ENCODE peak calls at places on chromosomes 12 and 14, in four cellular contexts. One of them, this sample, is unnamed.

GRCh38 chr12:27463826-27464554 is 17.5 kb downstream of the SMCO2 start:
- DNase-seq in brain microvascular endothelial cell: no peak
- DNase-seq in spleen: no peak
- DNase-seq in endodermal cell: no peak
- DNase-seq in this sample: no peak

GRCh38 chr12:124809391-124809790 is 54.3 kb downstream of the SCARB1 start:
- DNase-seq in brain microvascular endothelial cell: no peak
- DNase-seq in spleen: no peak
- DNase-seq in endodermal cell: no peak
- DNase-seq in this sample: no peak

GRCh38 chr12:3614806-3615466 is 123.9 kb downstream of the PRMT8 start:
- DNase-seq in brain microvascular endothelial cell: no peak
- DNase-seq in spleen: peak; percentile 48
- DNase-seq in endodermal cell: peak; percentile 80
- DNase-seq in this sample: no peak

GRCh38 chr12:109871678-109872314 is 8.5 kb downstream of the GLTP start:
- DNase-seq in brain microvascular endothelial cell: no peak
- DNase-seq in spleen: no peak
- DNase-seq in endodermal cell: no peak
- DNase-seq in this sample: no peak

GRCh38 chr14:23354990-23355389 is 2.3 kb upstream of the SLC22A17 start:
- DNase-seq in brain microvascular endothelial cell: no peak
- DNase-seq in spleen: no peak
- DNase-seq in endodermal cell: no peak
- DNase-seq in this sample: no peak

GRCh38 chr14:104570869-104571635 is 8.5 kb upstream of the C14orf180 start:
- DNase-seq in brain microvascular endothelial cell: no peak
- DNase-seq in spleen: no peak
- DNase-seq in endodermal cell: no peak
- DNase-seq in this sample: no peak

GRCh38 chr12:122029620-122030426 is 8.1 kb downstream of the BCL7A start:
- DNase-seq in brain microvascular endothelial cell: no peak
- DNase-seq in spleen: no peak
- DNase-seq in endodermal cell: peak; percentile 58
- DNase-seq in this sample: no peak

GRCh38 chr12:100793182-100793581 is 1.4 kb upstream of the ANO4 start:
- DNase-seq in brain microvascular endothelial cell: no peak
- DNase-seq in spleen: no peak
- DNase-seq in endodermal cell: no peak
- DNase-seq in this sample: no peak

GRCh38 chr12:119169150-119169549 is 9.6 kb upstream of the HSPB8 start:
- DNase-seq in brain microvascular endothelial cell: no peak
- DNase-seq in spleen: no peak
- DNase-seq in endodermal cell: no peak
- DNase-seq in this sample: no peak

GRCh38 chr14:99346470-99347080 is 74.6 kb upstream of the BCL11B start:
- DNase-seq in brain microvascular endothelial cell: no peak
- DNase-seq in spleen: peak; percentile 46
- DNase-seq in endodermal cell: no peak
- DNase-seq in this sample: no peak

GRCh38 chr12:9244894-9245293 is 36.7 kb upstream of the PZP start:
- DNase-seq in brain microvascular endothelial cell: no peak
- DNase-seq in spleen: no peak
- DNase-seq in endodermal cell: no peak
- DNase-seq in this sample: no peak

GRCh38 chr12:112950701-112951100 is 12.4 kb downstream of the OAS3 start:
- DNase-seq in brain microvascular endothelial cell: no peak
- DNase-seq in spleen: no peak
- DNase-seq in endodermal cell: peak; percentile 41
- DNase-seq in this sample: no peak

GRCh38 chr12:15216036-15216889 is 5.0 kb downstream of the RERG start:
- DNase-seq in brain microvascular endothelial cell: no peak
- DNase-seq in spleen: no peak
- DNase-seq in endodermal cell: no peak
- DNase-seq in this sample: peak; percentile 17

GRCh38 chr14:58752782-58753181 is 115.0 kb downstream of the DACT1 start:
- DNase-seq in brain microvascular endothelial cell: no peak
- DNase-seq in spleen: peak; percentile 84
- DNase-seq in endodermal cell: no peak
- DNase-seq in this sample: peak; percentile 34

GRCh38 chr14:91399868-91400640 is 17.6 kb downstream of the CCDC88C start:
- DNase-seq in brain microvascular endothelial cell: no peak
- DNase-seq in spleen: peak; percentile 87
- DNase-seq in endodermal cell: peak; percentile 64
- DNase-seq in this sample: no peak

GRCh38 chr12:124745891-124746570 is 117.6 kb downstream of the SCARB1 start:
- DNase-seq in brain microvascular endothelial cell: peak; percentile 84
- DNase-seq in spleen: peak; percentile 89
- DNase-seq in endodermal cell: peak; percentile 99
- DNase-seq in this sample: peak; percentile 92

GRCh38 chr14:90664911-90665695 is 151.1 kb downstream of the TTC7B start:
- DNase-seq in brain microvascular endothelial cell: no peak
- DNase-seq in spleen: no peak
- DNase-seq in endodermal cell: no peak
- DNase-seq in this sample: peak; percentile 63

GRCh38 chr12:42332301-42332894 is 6.4 kb downstream of the PPHLN1 start:
- DNase-seq in brain microvascular endothelial cell: peak; percentile 42
- DNase-seq in spleen: no peak
- DNase-seq in endodermal cell: no peak
- DNase-seq in this sample: no peak

GRCh38 chr12:1093166-1093751 is 102.2 kb downstream of the ERC1 start:
- DNase-seq in brain microvascular endothelial cell: peak; percentile 61
- DNase-seq in spleen: no peak
- DNase-seq in endodermal cell: peak; percentile 80
- DNase-seq in this sample: no peak

GRCh38 chr14:89773151-89773550 is 181.4 kb downstream of the EFCAB11 start:
- DNase-seq in brain microvascular endothelial cell: no peak
- DNase-seq in spleen: no peak
- DNase-seq in endodermal cell: peak; percentile 53
- DNase-seq in this sample: no peak

GRCh38 chr12:113269257-113269943 is 48.1 kb downstream of the TPCN1 start:
- DNase-seq in brain microvascular endothelial cell: no peak
- DNase-seq in spleen: no peak
- DNase-seq in endodermal cell: no peak
- DNase-seq in this sample: no peak

GRCh38 chr12:46660719-46661118 is 165.1 kb downstream of the SLC38A4 start:
- DNase-seq in brain microvascular endothelial cell: no peak
- DNase-seq in spleen: no peak
- DNase-seq in endodermal cell: no peak
- DNase-seq in this sample: no peak

GRCh38 chr14:74198441-74199234 is 40.6 kb upstream of the VSX2 start:
- DNase-seq in brain microvascular endothelial cell: no peak
- DNase-seq in spleen: no peak
- DNase-seq in endodermal cell: no peak
- DNase-seq in this sample: no peak

GRCh38 chr14:36751920-36752319 is 90.3 kb downstream of the PAX9 start:
- DNase-seq in brain microvascular endothelial cell: no peak
- DNase-seq in spleen: no peak
- DNase-seq in endodermal cell: no peak
- DNase-seq in this sample: no peak
- TF ChIP-seq CTCF in brain microvascular endothelial cell: no peak
- TF ChIP-seq CTCF in spleen: no peak
- TF ChIP-seq CTCF in endodermal cell: no peak
- TF ChIP-seq CTCF in this sample: no peak

GRCh38 chr14:54220697-54221431 is 175.9 kb upstream of the CDKN3 start:
- DNase-seq in brain microvascular endothelial cell: no peak
- DNase-seq in spleen: no peak
- DNase-seq in endodermal cell: no peak
- DNase-seq in this sample: no peak

GRCh38 chr14:54220122-54220691 is 176.6 kb upstream of the CDKN3 start:
- DNase-seq in brain microvascular endothelial cell: no peak
- DNase-seq in spleen: no peak
- DNase-seq in endodermal cell: peak; percentile 70
- DNase-seq in this sample: no peak

GRCh38 chr14:54221971-54222370 is 174.8 kb upstream of the CDKN3 start:
- DNase-seq in brain microvascular endothelial cell: no peak
- DNase-seq in spleen: no peak
- DNase-seq in endodermal cell: no peak
- DNase-seq in this sample: no peak

GRCh38 chr14:54221432-54221803 is 175.4 kb upstream of the CDKN3 start:
- DNase-seq in brain microvascular endothelial cell: no peak
- DNase-seq in spleen: no peak
- DNase-seq in endodermal cell: no peak
- DNase-seq in this sample: no peak

GRCh38 chr14:54219281-54220121 is 177.3 kb upstream of the CDKN3 start:
- DNase-seq in brain microvascular endothelial cell: no peak
- DNase-seq in spleen: no peak
- DNase-seq in endodermal cell: peak; percentile 81
- DNase-seq in this sample: no peak
- H3K4me3 ChIP-seq in brain microvascular endothelial cell: peak overlapping the region; percentile 49
- H3K4me3 ChIP-seq in spleen: no peak overlapping the region
- H3K4me3 ChIP-seq in endodermal cell: peak overlapping the region; percentile 69
- H3K4me3 ChIP-seq in this sample: no peak overlapping the region

GRCh38 chr12:12560587-12561304 is 1.9 kb downstream of the DUSP16 start:
- DNase-seq in brain microvascular endothelial cell: peak; percentile 30
- DNase-seq in spleen: no peak
- DNase-seq in endodermal cell: peak; percentile 60
- DNase-seq in this sample: peak; percentile 75

GRCh38 chr12:12562016-12562483 is 613 bp downstream of the DUSP16 start:
- DNase-seq in brain microvascular endothelial cell: no peak
- DNase-seq in spleen: peak; percentile 87
- DNase-seq in endodermal cell: peak; percentile 77
- DNase-seq in this sample: no peak

GRCh38 chr12:12559699-12560296 is 2.9 kb downstream of the DUSP16 start:
- DNase-seq in brain microvascular endothelial cell: no peak
- DNase-seq in spleen: no peak
- DNase-seq in endodermal cell: no peak
- DNase-seq in this sample: no peak

GRCh38 chr12:12562585-12563245 is at the start of gene DUSP16:
- DNase-seq in brain microvascular endothelial cell: peak; percentile 94
- DNase-seq in spleen: peak; percentile 96
- DNase-seq in endodermal cell: peak; percentile 98
- DNase-seq in this sample: peak; percentile 90

DNA sequence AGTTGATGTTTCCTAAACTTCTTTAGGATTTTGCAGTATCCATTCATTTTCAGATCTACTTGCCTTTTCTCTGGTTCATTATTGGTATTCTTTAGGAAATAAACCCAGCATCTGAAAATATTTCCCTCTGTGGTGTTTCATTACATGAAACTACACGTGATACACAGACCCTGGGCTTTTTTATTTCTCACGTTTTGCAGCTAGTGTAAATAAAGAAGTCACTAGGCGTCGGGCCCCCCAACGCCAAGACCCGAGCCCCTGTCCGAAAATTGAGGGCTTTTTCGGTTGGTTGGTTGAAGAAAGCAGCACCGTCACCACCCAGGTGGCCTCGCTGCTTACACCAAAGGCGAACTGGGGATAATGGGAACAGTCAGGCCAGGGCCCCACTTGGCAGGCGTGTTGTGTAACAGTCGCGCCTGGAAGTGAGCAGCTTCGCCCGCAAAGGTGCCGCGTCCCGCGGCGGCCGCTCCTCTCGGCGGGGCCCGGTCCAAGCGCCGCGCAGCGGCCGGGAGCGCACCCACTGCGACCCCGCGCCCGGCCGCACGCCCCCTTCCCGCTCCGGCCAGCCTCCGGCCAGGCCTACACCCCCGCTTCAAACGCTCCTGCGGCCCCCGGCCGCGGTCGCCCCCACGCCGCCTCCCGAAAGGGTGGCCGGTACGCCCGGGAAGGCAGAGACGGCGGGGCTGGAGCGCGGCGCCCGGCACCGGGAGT is 1.2 kb downstream of the DUSP16 start:
- DNase-seq in brain microvascular endothelial cell: peak; percentile 29
- DNase-seq in spleen: peak; percentile 92
- DNase-seq in endodermal cell: peak; percentile 86
- DNase-seq in this sample: no peak
- TF ChIP-seq CTCF in brain microvascular endothelial cell: no peak
- TF ChIP-seq CTCF in spleen: no peak
- TF ChIP-seq CTCF in endodermal cell: peak; percentile 56
- TF ChIP-seq CTCF in this sample: no peak

GRCh38 chr12:53659011-53659551 is 16.8 kb downstream of the ATP5MC2 start:
- DNase-seq in brain microvascular endothelial cell: peak; percentile 70
- DNase-seq in spleen: no peak
- DNase-seq in endodermal cell: peak; percentile 75
- DNase-seq in this sample: no peak
- H3K4me3 ChIP-seq in brain microvascular endothelial cell: no peak overlapping the region
- H3K4me3 ChIP-seq in spleen: no peak overlapping the region
- H3K4me3 ChIP-seq in endodermal cell: peak overlapping the region; percentile 7
- H3K4me3 ChIP-seq in this sample: no peak overlapping the region

DNA sequence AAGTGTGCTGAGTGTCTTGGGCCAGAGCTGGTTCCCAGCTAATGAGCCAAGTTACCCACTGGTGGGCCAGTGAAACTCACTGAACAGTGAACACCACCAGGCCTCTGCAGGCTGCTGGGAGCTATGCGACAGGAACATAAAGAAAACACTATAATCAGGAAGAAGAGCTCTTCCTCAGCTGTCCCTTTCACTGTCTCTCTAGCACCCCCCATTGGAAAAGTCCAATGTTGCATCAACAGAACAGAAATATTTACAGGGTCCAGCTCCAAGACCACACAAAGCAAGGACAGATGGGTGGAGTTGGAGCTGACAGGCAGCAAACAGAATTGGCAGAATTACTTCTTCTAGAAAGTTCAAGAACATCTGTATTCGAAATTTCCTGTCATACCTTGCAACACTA is 903.6 kb upstream of the TMEM132C start:
- DNase-seq in brain microvascular endothelial cell: peak; percentile 31
- DNase-seq in spleen: no peak
- DNase-seq in endodermal cell: peak; percentile 84
- DNase-seq in this sample: no peak
- TF ChIP-seq CTCF in brain microvascular endothelial cell: peak; percentile 70
- TF ChIP-seq CTCF in spleen: no peak
- TF ChIP-seq CTCF in endodermal cell: peak; percentile 79
- TF ChIP-seq CTCF in this sample: peak; percentile 22

This sample was measured in retinal pigment epithelial cell.